ENCODE peak calls at places on chromosomes 16 and 17, in eight cellular contexts. W is posterior cingulate gyrus, T is HCEC 1CT, L is OCI-LY7, P is NCI-H460, A is H7, E is bronchial epithelial cell, X is AG10803. H is an unnamed sample.

GRCh38 chr17:48262982-48263586 is 155.5 kb downstream of the SNX11 start:
- DNase-seq in W (no peak), T (peak; percentile 38), L (peak; percentile 33), P (peak; percentile 11), A (no peak), E (peak; percentile 27), X (peak; percentile 26), H (no peak)

GRCh38 chr16:66250686-66251405 is 115.6 kb upstream of the CDH5 start:
- DNase-seq in W (peak; percentile 45), T (no peak), L (no peak), P (peak; percentile 97), A (no peak), E (no peak), X (peak; percentile 73), H (peak; percentile 57)

GRCh38 chr17:50443492-50444051 is 17.6 kb downstream of the ACSF2 start:
- DNase-seq in W (no peak), T (no peak), L (no peak), P (no peak), A (no peak), E (no peak), X (peak; percentile 20), H (no peak)

GRCh38 chr17:2994441-2994840 is 69.0 kb downstream of the OR1D5 start:
- DNase-seq in W (no peak), T (no peak), L (no peak), P (no peak), A (no peak), E (no peak), X (no peak), H (no peak)

GRCh38 chr17:58330997-58331814 is 2.6 kb upstream of the TSPOAP1 start:
- DNase-seq in W (no peak), T (no peak), L (peak; percentile 83), P (no peak), A (peak; percentile 62), E (no peak), X (no peak), H (no peak)

GRCh38 chr17:49715717-49716279 is 8.0 kb upstream of the SLC35B1 start:
- DNase-seq in W (no peak), T (no peak), L (no peak), P (no peak), A (no peak), E (no peak), X (no peak), H (no peak)

GRCh38 chr16:55120408-55120807 is 189.7 kb downstream of the IRX5 start:
- DNase-seq in W (no peak), T (no peak), L (no peak), P (no peak), A (peak; percentile 33), E (peak; percentile 1), X (peak; percentile 57), H (no peak)

GRCh38 chr16:86934581-86935322 is 356.4 kb downstream of the FOXL1 start:
- DNase-seq in W (no peak), T (no peak), L (no peak), P (no peak), A (no peak), E (no peak), X (no peak), H (no peak)

GRCh38 chr17:58508341-58509067 is 5.9 kb downstream of the MTMR4 start:
- DNase-seq in W (no peak), T (no peak), L (no peak), P (no peak), A (no peak), E (no peak), X (no peak), H (no peak)

GRCh38 chr17:41971721-41972523 is 5.3 kb downstream of the CNP start:
- DNase-seq in W (no peak), T (no peak), L (no peak), P (no peak), A (no peak), E (no peak), X (no peak), H (no peak)

GRCh38 chr16:10114411-10114810 is 67.8 kb downstream of the GRIN2A start:
- DNase-seq in W (no peak), T (no peak), L (no peak), P (no peak), A (no peak), E (no peak), X (peak; percentile 69), H (no peak)

GRCh38 chr16:47359478-47359877 is 101.4 kb downstream of the ITFG1 start:
- DNase-seq in W (no peak), T (no peak), L (no peak), P (no peak), A (no peak), E (no peak), X (no peak), H (no peak)

GRCh38 chr16:5075637-5076036 is 4.0 kb downstream of the ALG1 start:
- DNase-seq in W (no peak), T (no peak), L (no peak), P (no peak), A (peak; percentile 75), E (no peak), X (no peak), H (no peak)

GRCh38 chr17:65629234-65629690 is 67.8 kb upstream of the AXIN2 start:
- DNase-seq in W (no peak), T (no peak), L (no peak), P (peak; percentile 8), A (no peak), E (peak; percentile 35), X (no peak), H (no peak)

GRCh38 chr16:28181557-28181914 is 30.2 kb downstream of the XPO6 start:
- DNase-seq in W (no peak), T (peak; percentile 93), L (no peak), P (peak; percentile 9), A (no peak), E (peak; percentile 81), X (peak; percentile 95), H (peak; percentile 74)

GRCh38 chr17:81489986-81490598 is 22.5 kb downstream of the ACTG1 start:
- DNase-seq in W (no peak), T (no peak), L (no peak), P (no peak), A (peak; percentile 75), E (no peak), X (no peak), H (no peak)

GRCh38 chr16:66701516-66701915 is 5.0 kb upstream of the CMTM4 start:
- DNase-seq in W (no peak), T (no peak), L (no peak), P (no peak), A (no peak), E (no peak), X (no peak), H (no peak)

GRCh38 chr17:36614081-36614480 is 12.7 kb downstream of the MRM1 start:
- DNase-seq in W (no peak), T (no peak), L (no peak), P (no peak), A (no peak), E (no peak), X (no peak), H (no peak)

GRCh38 chr17:66952031-66952524 is 12.4 kb upstream of the CACNG4 start:
- DNase-seq in W (no peak), T (peak; percentile 78), L (no peak), P (peak; percentile 82), A (no peak), E (peak; percentile 98), X (peak; percentile 84), H (peak; percentile 87)

GRCh38 chr17:48258317-48258716 is 150.8 kb downstream of the SNX11 start:
- DNase-seq in W (no peak), T (no peak), L (no peak), P (no peak), A (no peak), E (no peak), X (no peak), H (no peak)

GRCh38 chr17:74045608-74046007 is 157.9 kb upstream of the RPL38 start:
- DNase-seq in W (no peak), T (no peak), L (no peak), P (no peak), A (no peak), E (no peak), X (no peak), H (no peak)

GRCh38 chr17:28347261-28347891 is 10.0 kb downstream of the POLDIP2 start:
- DNase-seq in W (no peak), T (peak; percentile 85), L (no peak), P (no peak), A (no peak), E (peak; percentile 92), X (peak; percentile 94), H (peak; percentile 81)

GRCh38 chr17:56505154-56505756 is 88.2 kb upstream of the NOG start:
- DNase-seq in W (no peak), T (no peak), L (no peak), P (no peak), A (no peak), E (peak; percentile 5), X (no peak), H (no peak)

GRCh38 chr16:52573365-52574104 is 26.6 kb upstream of the TOX3 start:
- DNase-seq in W (no peak), T (no peak), L (no peak), P (no peak), A (no peak), E (peak; percentile 25), X (no peak), H (no peak)

GRCh38 chr17:64264891-64265290 is 1.8 kb upstream of the TEX2 start:
- DNase-seq in W (no peak), T (no peak), L (no peak), P (no peak), A (no peak), E (no peak), X (no peak), H (no peak)

GRCh38 chr16:27127293-27127692 is 60.6 kb downstream of the C16orf82 start:
- DNase-seq in W (no peak), T (peak; percentile 43), L (no peak), P (no peak), A (no peak), E (peak; percentile 36), X (peak; percentile 96), H (peak; percentile 76)

GRCh38 chr16:85984211-85984880 is 85.4 kb downstream of the IRF8 start:
- DNase-seq in W (no peak), T (no peak), L (no peak), P (no peak), A (no peak), E (no peak), X (no peak), H (no peak)

GRCh38 chr16:17162560-17162959 is 308.2 kb downstream of the XYLT1 start:
- DNase-seq in W (no peak), T (no peak), L (no peak), P (no peak), A (no peak), E (no peak), X (peak; percentile 29), H (no peak)

GRCh38 chr16:81551141-81551808 is 106.7 kb downstream of the CMIP start:
- DNase-seq in W (no peak), T (peak; percentile 44), L (no peak), P (no peak), A (peak; percentile 46), E (peak; percentile 87), X (peak; percentile 70), H (peak; percentile 67)

GRCh38 chr17:77690271-77691161 is 268.0 kb upstream of the TNRC6C start:
- DNase-seq in W (no peak), T (no peak), L (peak; percentile 73), P (no peak), A (no peak), E (no peak), X (no peak), H (no peak)

GRCh38 chr16:351804-352520 is 561 bp downstream of the AXIN1 start:
- DNase-seq in W (no peak), T (no peak), L (no peak), P (no peak), A (peak; percentile 79), E (no peak), X (no peak), H (peak; percentile 58)

GRCh38 chr17:39791296-39791992 is 53.7 kb downstream of the GRB7 start:
- DNase-seq in W (no peak), T (no peak), L (no peak), P (no peak), A (no peak), E (no peak), X (no peak), H (no peak)

H was measured in AG08396.